ENCODE peak calls at places on chromosomes 4 and X, in seven cellular contexts. V is mammary epithelial cell; A is ovary; I is heart right ventricle; E is AML-193; U is cerebellar cortex; C is activated naive CD8-positive, alpha-beta T cell treated with anti-CD3 and anti-CD28 coated beads, Interleukin-2, amount 50 U/mL, for 16 hours. O is an unnamed sample.

GRCh38 chr4:64781737-64782326 is 372.6 kb upstream of the TECRL start:
- DNase-seq in V (peak), A (no peak), I (no peak), E (peak), U (peak), C (no peak), O (peak)

GRCh38 chrX:153460826-153461225 is 9.6 kb downstream of the HAUS7 start:
- DNase-seq in V (no peak), A (peak), I (peak), E (peak), U (peak), C (no peak), O (no peak)

GRCh38 chrX:143437439-143437838 is 79.8 kb downstream of the SPANXN3 start:
- DNase-seq in V (no peak), A (no peak), I (no peak), E (peak), U (peak), C (no peak), O (no peak)

GRCh38 chrX:70504772-70505450 is 60.3 kb downstream of the DLG3 start:
- DNase-seq in V (no peak), A (no peak), I (no peak), E (no peak), U (no peak), C (no peak), O (no peak)

GRCh38 chrX:129655547-129656248 is 942 bp upstream of the APLN start:
- DNase-seq in V (peak), A (no peak), I (no peak), E (no peak), U (peak), C (no peak), O (no peak)

GRCh38 chr4:55005910-55006309 is 119.5 kb downstream of the KDR start:
- DNase-seq in V (no peak), A (no peak), I (no peak), E (no peak), U (no peak), C (no peak), O (no peak)

GRCh38 chr4:180101348-180102083 is 2141.7 kb upstream of the TENM3 start:
- DNase-seq in V (no peak), A (no peak), I (no peak), E (no peak), U (no peak), C (no peak), O (no peak)

GRCh38 chr4:384311-385010 is 46.8 kb downstream of the ZNF141 start:
- DNase-seq in V (no peak), A (no peak), I (no peak), E (no peak), U (no peak), C (no peak), O (no peak)

GRCh38 chrX:2609431-2610238 is 81.5 kb upstream of the CD99 start:
- DNase-seq in V (peak), A (no peak), I (no peak), E (no peak), U (no peak), C (no peak), O (no peak)

GRCh38 chrX:137565921-137566745 is at the start of gene ZIC3:
- DNase-seq in V (no peak), A (peak), I (peak), E (no peak), U (peak), C (no peak), O (no peak)

GRCh38 chrX:111083101-111083500 is 12.9 kb upstream of the PAK3 start:
- DNase-seq in V (peak), A (no peak), I (no peak), E (no peak), U (no peak), C (no peak), O (no peak)

GRCh38 chr4:14771504-14772175 is 230.6 kb upstream of the CPEB2 start:
- DNase-seq in V (peak), A (no peak), I (no peak), E (no peak), U (no peak), C (no peak), O (no peak)

GRCh38 chr4:125115941-125116340 is 198.8 kb upstream of the FAT4 start:
- DNase-seq in V (no peak), A (no peak), I (no peak), E (no peak), U (no peak), C (no peak), O (no peak)

GRCh38 chrX:151973851-151974335 is 583 bp downstream of the GABRE start:
- DNase-seq in V (peak), A (no peak), I (peak), E (no peak), U (no peak), C (no peak), O (no peak)

GRCh38 chr4:47075919-47076318 is 44.6 kb downstream of the GABRB1 start:
- DNase-seq in V (no peak), A (no peak), I (no peak), E (no peak), U (no peak), C (no peak), O (no peak)

O was measured in B cell.